ENCODE peak calls at places on chromosomes 13 and 19, in five cellular contexts. One of them, this sample, is unnamed.

GRCh38 chr13:73417012-73417615 is 358.3 kb downstream of the KLF5 start:
- DNase-seq in IMR-90: no peak
- DNase-seq in H9: no peak
- DNase-seq in H1: no peak
- DNase-seq in neuronal stem cell: no peak
- DNase-seq in this sample: no peak

GRCh38 chr13:64684685-64685431 is 2545.3 kb downstream of the PCDH9 start:
- DNase-seq in IMR-90: peak; percentile 36
- DNase-seq in H9: peak; percentile 33
- DNase-seq in H1: no peak
- DNase-seq in neuronal stem cell: no peak
- DNase-seq in this sample: no peak

GRCh38 chr19:17052439-17052838 is 22.8 kb downstream of the HAUS8 start:
- DNase-seq in IMR-90: peak; percentile 59
- DNase-seq in H9: peak; percentile 58
- DNase-seq in H1: peak; percentile 67
- DNase-seq in neuronal stem cell: no peak
- DNase-seq in this sample: peak; percentile 76

GRCh38 chr13:41111454-41111853 is 21.1 kb downstream of the KBTBD6 start:
- DNase-seq in IMR-90: peak; percentile 52
- DNase-seq in H9: no peak
- DNase-seq in H1: no peak
- DNase-seq in neuronal stem cell: no peak
- DNase-seq in this sample: no peak

GRCh38 chr13:51781246-51782022 is 22.5 kb downstream of the DHRS12 start:
- DNase-seq in IMR-90: peak; percentile 24
- DNase-seq in H9: peak; percentile 57
- DNase-seq in H1: no peak
- DNase-seq in neuronal stem cell: no peak
- DNase-seq in this sample: peak; percentile 75

GRCh38 chr19:31254611-31255010 is 94.6 kb downstream of the TSHZ3 start:
- DNase-seq in IMR-90: no peak
- DNase-seq in H9: no peak
- DNase-seq in H1: no peak
- DNase-seq in neuronal stem cell: no peak
- DNase-seq in this sample: peak; percentile 33

GRCh38 chr19:35528218-35529038 is at the start of gene SBSN:
- DNase-seq in IMR-90: peak; percentile 84
- DNase-seq in H9: no peak
- DNase-seq in H1: no peak
- DNase-seq in neuronal stem cell: no peak
- DNase-seq in this sample: no peak

GRCh38 chr13:19864339-19865309 is 1.2 kb upstream of the ZMYM5 start:
- DNase-seq in IMR-90: peak; percentile 9
- DNase-seq in H9: peak; percentile 68
- DNase-seq in H1: peak; percentile 83
- DNase-seq in neuronal stem cell: peak; percentile 65
- DNase-seq in this sample: peak; percentile 94

GRCh38 chr13:93298741-93299140 is 72.1 kb downstream of the GPC6 start:
- DNase-seq in IMR-90: peak; percentile 45
- DNase-seq in H9: no peak
- DNase-seq in H1: no peak
- DNase-seq in neuronal stem cell: no peak
- DNase-seq in this sample: no peak

GRCh38 chr19:58044391-58044790 is 10.6 kb downstream of the ZSCAN1 start:
- DNase-seq in IMR-90: no peak
- DNase-seq in H9: no peak
- DNase-seq in H1: no peak
- DNase-seq in neuronal stem cell: no peak
- DNase-seq in this sample: no peak

GRCh38 chr13:95154441-95154886 is 146.8 kb downstream of the ABCC4 start:
- DNase-seq in IMR-90: no peak
- DNase-seq in H9: no peak
- DNase-seq in H1: no peak
- DNase-seq in neuronal stem cell: no peak
- DNase-seq in this sample: no peak

GRCh38 chr19:47272448-47273312 is 2.0 kb upstream of the INAFM1 start:
- DNase-seq in IMR-90: no peak
- DNase-seq in H9: no peak
- DNase-seq in H1: peak; percentile 64
- DNase-seq in neuronal stem cell: no peak
- DNase-seq in this sample: no peak

GRCh38 chr19:47273313-47274070 is 1.2 kb upstream of the INAFM1 start:
- DNase-seq in IMR-90: peak; percentile 90
- DNase-seq in H9: peak; percentile 96
- DNase-seq in H1: peak; percentile 92
- DNase-seq in neuronal stem cell: peak; percentile 90
- DNase-seq in this sample: peak; percentile 91

GRCh38 chr19:47274071-47274890 is at the start of gene INAFM1:
- DNase-seq in IMR-90: peak; percentile 86
- DNase-seq in H9: peak; percentile 97
- DNase-seq in H1: peak; percentile 100
- DNase-seq in neuronal stem cell: peak; percentile 96
- DNase-seq in this sample: peak; percentile 96

GRCh38 chr19:47275866-47276461 is 1.3 kb downstream of the INAFM1 start:
- DNase-seq in IMR-90: peak; percentile 57
- DNase-seq in H9: no peak
- DNase-seq in H1: no peak
- DNase-seq in neuronal stem cell: no peak
- DNase-seq in this sample: no peak

GRCh38 chr19:47274891-47275865 is 493 bp downstream of the INAFM1 start:
- DNase-seq in IMR-90: no peak
- DNase-seq in H9: no peak
- DNase-seq in H1: peak; percentile 77
- DNase-seq in neuronal stem cell: no peak
- DNase-seq in this sample: no peak
- H3K27ac ChIP-seq in IMR-90: peak overlapping the region; percentile 48
- H3K27ac ChIP-seq in H9: no peak overlapping the region
- H3K27ac ChIP-seq in H1: no peak overlapping the region
- H3K27ac ChIP-seq in neuronal stem cell: no peak overlapping the region
- H3K27ac ChIP-seq in this sample: no peak overlapping the region

DNA sequence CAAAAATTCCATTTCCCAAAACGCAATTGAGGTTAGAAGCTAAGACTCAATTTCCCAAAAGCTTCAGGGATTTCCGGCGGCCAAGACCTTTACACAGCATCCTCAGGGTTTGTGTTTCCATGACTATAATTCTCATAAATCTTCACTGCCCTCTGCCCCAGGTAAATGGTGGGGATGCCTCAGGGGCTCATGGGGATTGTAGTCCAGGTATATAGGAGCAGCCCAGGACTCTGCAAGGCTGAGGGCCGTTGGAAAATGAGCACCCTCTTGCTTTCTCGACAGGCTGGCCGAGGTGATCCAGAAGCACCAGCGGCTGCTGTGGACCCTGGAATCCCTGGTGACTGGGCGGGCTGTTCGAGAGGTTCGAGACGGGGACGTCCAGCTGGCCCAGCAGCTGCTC is 6.4 kb downstream of the ALDH16A1 start:
- DNase-seq in IMR-90: no peak
- DNase-seq in H9: no peak
- DNase-seq in H1: no peak
- DNase-seq in neuronal stem cell: no peak
- DNase-seq in this sample: no peak
- H4K91ac ChIP-seq in IMR-90: no peak overlapping the region
- H4K91ac ChIP-seq in H9: no peak overlapping the region
- H4K91ac ChIP-seq in H1: no peak overlapping the region
- H4K91ac ChIP-seq in neuronal stem cell: no peak overlapping the region
- H4K91ac ChIP-seq in this sample: no peak overlapping the region

GRCh38 chr19:10686661-10687517 is 14.3 kb upstream of the QTRT1 start:
- DNase-seq in IMR-90: peak; percentile 28
- DNase-seq in H9: no peak
- DNase-seq in H1: no peak
- DNase-seq in neuronal stem cell: no peak
- DNase-seq in this sample: no peak
- H3K27ac ChIP-seq in IMR-90: no peak overlapping the region
- H3K27ac ChIP-seq in H9: no peak overlapping the region
- H3K27ac ChIP-seq in H1: no peak overlapping the region
- H3K27ac ChIP-seq in neuronal stem cell: no peak overlapping the region
- H3K27ac ChIP-seq in this sample: no peak overlapping the region

DNA sequence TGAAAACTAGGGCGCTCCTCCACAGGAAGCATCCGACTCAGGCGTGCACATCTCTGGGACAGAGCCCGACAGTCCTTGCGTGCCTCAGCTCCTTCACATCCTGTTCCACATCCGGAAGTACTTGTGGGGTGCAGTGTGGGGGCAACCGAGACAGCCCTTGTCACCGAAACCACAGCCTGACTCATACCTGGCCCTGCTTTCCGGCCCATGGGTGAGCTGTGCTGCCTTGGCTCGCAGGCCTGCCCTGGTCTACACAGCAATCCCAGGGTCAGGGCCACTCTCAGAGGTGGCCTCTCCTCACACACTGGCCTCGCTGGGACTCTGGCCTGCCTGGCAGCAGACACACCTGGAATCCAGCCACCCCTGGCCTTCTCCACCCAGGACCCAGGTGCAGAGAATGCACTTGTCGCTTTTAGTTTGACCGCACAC is 100.4 kb downstream of the STK24 start:
- DNase-seq in IMR-90: peak; percentile 92
- DNase-seq in H9: peak; percentile 77
- DNase-seq in H1: no peak
- DNase-seq in neuronal stem cell: no peak
- DNase-seq in this sample: no peak
- H4K91ac ChIP-seq in IMR-90: peak overlapping the region; percentile 50
- H4K91ac ChIP-seq in H9: no peak overlapping the region
- H4K91ac ChIP-seq in H1: no peak overlapping the region
- H4K91ac ChIP-seq in neuronal stem cell: no peak overlapping the region
- H4K91ac ChIP-seq in this sample: peak overlapping the region; percentile 37

GRCh38 chr13:39930544-39931444 is 275.3 kb downstream of the COG6 start:
- DNase-seq in IMR-90: no peak
- DNase-seq in H9: no peak
- DNase-seq in H1: no peak
- DNase-seq in neuronal stem cell: no peak
- DNase-seq in this sample: no peak

GRCh38 chr13:39929583-39929982 is 274.1 kb downstream of the COG6 start:
- DNase-seq in IMR-90: no peak
- DNase-seq in H9: no peak
- DNase-seq in H1: no peak
- DNase-seq in neuronal stem cell: no peak
- DNase-seq in this sample: no peak

GRCh38 chr13:39935155-39935554 is 279.7 kb downstream of the COG6 start:
- DNase-seq in IMR-90: no peak
- DNase-seq in H9: no peak
- DNase-seq in H1: no peak
- DNase-seq in neuronal stem cell: no peak
- DNase-seq in this sample: no peak

GRCh38 chr13:39931505-39931904 is 276.0 kb downstream of the COG6 start:
- DNase-seq in IMR-90: no peak
- DNase-seq in H9: no peak
- DNase-seq in H1: no peak
- DNase-seq in neuronal stem cell: no peak
- DNase-seq in this sample: no peak

GRCh38 chr13:39930060-39930459 is 274.6 kb downstream of the COG6 start:
- DNase-seq in IMR-90: no peak
- DNase-seq in H9: no peak
- DNase-seq in H1: no peak
- DNase-seq in neuronal stem cell: no peak
- DNase-seq in this sample: no peak
- H3K27ac ChIP-seq in IMR-90: no peak overlapping the region
- H3K27ac ChIP-seq in H9: no peak overlapping the region
- H3K27ac ChIP-seq in H1: no peak overlapping the region
- H3K27ac ChIP-seq in neuronal stem cell: no peak overlapping the region
- H3K27ac ChIP-seq in this sample: peak overlapping the region; percentile 73

DNA sequence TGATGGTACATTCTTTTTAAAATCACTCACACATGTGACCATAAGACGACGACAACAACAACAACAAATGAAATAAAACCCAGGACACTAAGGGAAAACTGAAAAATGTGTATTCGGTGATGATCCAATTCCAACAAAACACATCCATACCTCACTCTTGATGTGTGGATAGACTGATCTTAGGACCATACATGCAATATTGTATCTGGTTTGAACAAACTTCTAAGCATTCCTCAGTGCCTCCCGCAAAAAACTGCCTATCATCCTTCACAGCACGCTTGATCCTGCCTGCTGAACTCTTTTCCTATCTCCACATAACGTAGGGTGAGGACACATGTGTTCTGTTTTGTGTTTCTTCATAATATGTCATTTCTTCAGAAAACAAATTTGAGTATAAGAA is 415.2 kb downstream of the KCTD12 start:
- DNase-seq in IMR-90: no peak
- DNase-seq in H9: no peak
- DNase-seq in H1: no peak
- DNase-seq in neuronal stem cell: no peak
- DNase-seq in this sample: no peak
- H4K91ac ChIP-seq in IMR-90: no peak overlapping the region
- H4K91ac ChIP-seq in H9: no peak overlapping the region
- H4K91ac ChIP-seq in H1: no peak overlapping the region
- H4K91ac ChIP-seq in neuronal stem cell: no peak overlapping the region
- H4K91ac ChIP-seq in this sample: no peak overlapping the region

This sample was measured in trophoblast cell.